ENCODE peak calls at places on chromosomes 3 and 15, in seven cellular contexts. P is HFFc6, Q is astrocyte, H is tibial nerve, Z is lower lobe of right lung, U is AG04450, W is GM06990. R is an unnamed sample.

GRCh38 chr3:72630614-72631344 is 217.5 kb downstream of the SHQ1 start:
- DNase-seq in P (no peak), Q (no peak), H (no peak), Z (no peak), U (no peak), W (no peak), R (no peak)

GRCh38 chr3:66567066-66567465 is 66.2 kb upstream of the LRIG1 start:
- DNase-seq in P (no peak), Q (peak; percentile 91), H (no peak), Z (no peak), U (peak; percentile 72), W (no peak), R (no peak)

GRCh38 chr3:138440596-138440995 is 6.2 kb downstream of the ESYT3 start:
- DNase-seq in P (peak; percentile 67), Q (peak; percentile 35), H (no peak), Z (no peak), U (no peak), W (no peak), R (no peak)

GRCh38 chr3:152197937-152198336 is 70.8 kb upstream of the MBNL1 start:
- DNase-seq in P (no peak), Q (no peak), H (no peak), Z (no peak), U (no peak), W (no peak), R (no peak)

GRCh38 chr3:193509103-193509965 is 45.4 kb downstream of the ATP13A4 start:
- DNase-seq in P (no peak), Q (no peak), H (no peak), Z (no peak), U (no peak), W (no peak), R (no peak)

GRCh38 chr3:190382082-190382481 is 5.9 kb upstream of the CLDN16 start:
- DNase-seq in P (peak; percentile 45), Q (peak; percentile 90), H (no peak), Z (no peak), U (no peak), W (no peak), R (no peak)

GRCh38 chr3:132421832-132422231 is 4.5 kb downstream of the DNAJC13 start:
- DNase-seq in P (peak; percentile 46), Q (peak; percentile 61), H (no peak), Z (no peak), U (peak; percentile 11), W (no peak), R (no peak)

GRCh38 chr15:93124126-93124525 is 35.1 kb upstream of the RGMA start:
- DNase-seq in P (no peak), Q (no peak), H (no peak), Z (no peak), U (no peak), W (no peak), R (no peak)

GRCh38 chr15:78988361-78988911 is 43.6 kb upstream of the CTSH start:
- DNase-seq in P (peak; percentile 96), Q (peak; percentile 98), H (peak; percentile 58), Z (peak; percentile 92), U (peak; percentile 98), W (no peak), R (peak; percentile 51)

GRCh38 chr3:33061782-33062181 is 35.2 kb downstream of the GLB1 start:
- DNase-seq in P (peak; percentile 64), Q (peak; percentile 64), H (no peak), Z (no peak), U (peak; percentile 30), W (peak; percentile 34), R (no peak)

GRCh38 chr3:53252105-53252946 is 3.5 kb downstream of the TKT start:
- DNase-seq in P (no peak), Q (peak; percentile 18), H (no peak), Z (peak; percentile 65), U (no peak), W (no peak), R (no peak)

GRCh38 chr3:10417849-10418248 is 87.5 kb downstream of the ATP2B2 start:
- DNase-seq in P (peak; percentile 28), Q (peak; percentile 8), H (no peak), Z (no peak), U (no peak), W (no peak), R (peak; percentile 27)

GRCh38 chr3:99751649-99752048 is 66.0 kb upstream of the CMSS1 start:
- DNase-seq in P (peak; percentile 70), Q (peak; percentile 91), H (no peak), Z (no peak), U (peak; percentile 26), W (no peak), R (no peak)

GRCh38 chr3:99753268-99753975 is 64.2 kb upstream of the CMSS1 start:
- DNase-seq in P (peak; percentile 63), Q (peak; percentile 74), H (no peak), Z (no peak), U (peak; percentile 63), W (peak; percentile 13), R (peak; percentile 47)

GRCh38 chr3:99747915-99748314 is 69.7 kb upstream of the CMSS1 start:
- DNase-seq in P (peak; percentile 62), Q (peak; percentile 45), H (no peak), Z (no peak), U (no peak), W (no peak), R (no peak)
- TF ChIP-seq CTCF in P (peak; percentile 75), Q (peak; percentile 38), H (no peak), Z (peak; percentile 26), U (peak; percentile 29), W (no peak), R (no peak)

DNA sequence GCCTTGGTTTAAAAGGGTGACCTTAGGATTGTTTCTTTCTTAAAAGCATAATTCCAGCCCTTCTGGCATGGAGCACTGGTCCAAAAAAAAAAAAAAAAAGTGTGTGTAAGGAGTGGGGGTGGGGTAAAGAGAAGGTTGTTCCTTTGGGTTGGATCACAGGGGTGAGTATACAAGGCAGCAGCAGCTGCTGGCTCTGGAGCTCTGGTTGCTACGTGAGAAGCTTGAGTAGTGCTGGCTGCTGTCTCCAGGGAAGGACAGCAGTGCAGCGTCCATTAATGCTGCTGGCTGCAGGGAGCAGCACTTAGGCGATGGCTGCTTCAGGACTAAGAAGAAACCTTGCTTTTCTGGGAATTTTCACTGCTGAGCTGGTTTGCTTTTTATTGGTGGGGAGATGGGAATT is 2.3 kb downstream of the SETD5 start:
- DNase-seq in P (peak; percentile 93), Q (peak; percentile 89), H (peak; percentile 42), Z (peak; percentile 63), U (peak; percentile 92), W (no peak), R (peak; percentile 31)
- TF ChIP-seq CTCF in P (peak; percentile 38), Q (no peak), H (no peak), Z (no peak), U (peak; percentile 33), W (no peak), R (no peak)

DNA sequence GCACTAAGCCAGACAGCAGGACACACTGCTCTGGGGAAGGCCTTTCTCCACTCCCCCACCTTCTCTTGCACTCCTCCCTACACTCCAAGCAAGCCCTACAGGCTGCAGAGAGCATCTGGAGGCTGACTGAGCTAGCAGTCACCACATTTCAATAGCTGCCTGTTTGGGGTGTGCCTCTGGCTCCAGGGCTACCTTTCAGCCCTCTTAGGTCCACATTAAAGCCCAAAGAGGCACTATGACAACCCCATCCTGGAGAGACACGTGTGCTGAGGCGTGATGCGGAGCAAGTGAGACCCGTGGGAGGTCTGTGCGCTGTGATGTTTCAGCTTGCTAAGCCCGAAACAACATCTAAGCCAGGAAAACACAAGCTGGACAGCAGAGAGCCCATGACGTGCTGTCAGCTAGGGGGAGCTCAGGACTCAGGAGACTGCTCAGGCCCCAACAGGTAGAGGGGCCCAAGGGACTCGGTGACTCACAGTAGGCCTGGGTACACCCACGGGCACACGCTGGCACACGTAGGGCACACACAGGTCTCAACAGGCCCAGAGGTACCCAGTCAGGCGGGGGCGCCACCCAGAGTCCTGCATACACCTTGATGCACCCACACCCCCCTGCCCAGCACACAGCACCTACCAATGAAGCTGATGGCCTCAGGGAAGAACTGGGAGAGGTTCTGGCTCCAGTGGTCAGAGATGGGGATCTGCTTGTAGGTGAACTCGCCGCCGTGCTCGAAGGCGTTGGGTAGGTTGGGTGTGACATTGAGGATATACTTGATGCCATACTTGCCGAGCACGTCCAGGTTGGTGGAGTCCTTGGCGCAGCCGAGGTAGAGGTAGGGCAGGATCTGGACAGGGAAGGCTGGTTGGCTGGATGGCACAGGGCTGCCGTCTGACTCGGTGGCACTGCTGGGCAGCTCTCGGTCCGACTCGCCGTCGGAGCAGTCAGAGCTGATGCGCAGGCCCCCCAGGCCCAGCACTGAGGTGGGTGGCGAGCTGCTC is 2.8 kb downstream of the DUSP7 start:
- DNase-seq in P (peak; percentile 47), Q (no peak), H (no peak), Z (peak; percentile 57), U (no peak), W (peak; percentile 41), R (peak; percentile 68)
- TF ChIP-seq CTCF in P (no peak), Q (no peak), H (no peak), Z (peak; percentile 9), U (peak; percentile 27), W (peak; percentile 57), R (peak; percentile 68)

GRCh38 chr15:68564173-68564572 is 14.6 kb upstream of the CORO2B start:
- DNase-seq in P (no peak), Q (no peak), H (no peak), Z (no peak), U (no peak), W (no peak), R (no peak)
- TF ChIP-seq CTCF in P (no peak), Q (no peak), H (no peak), Z (no peak), U (no peak), W (no peak), R (no peak)

GRCh38 chr3:129934234-129935123 is 40.0 kb upstream of the TRH start:
- DNase-seq in P (no peak), Q (no peak), H (no peak), Z (no peak), U (no peak), W (no peak), R (peak; percentile 56)

GRCh38 chr3:129940086-129940485 is 34.4 kb upstream of the TRH start:
- DNase-seq in P (peak; percentile 18), Q (peak; percentile 3), H (no peak), Z (no peak), U (no peak), W (no peak), R (no peak)

GRCh38 chr3:129936757-129937156 is 37.8 kb upstream of the TRH start:
- DNase-seq in P (peak; percentile 68), Q (peak; percentile 90), H (no peak), Z (no peak), U (peak; percentile 6), W (no peak), R (no peak)

GRCh38 chr3:129937717-129938116 is 36.8 kb upstream of the TRH start:
- DNase-seq in P (no peak), Q (no peak), H (no peak), Z (no peak), U (no peak), W (no peak), R (no peak)

DNA sequence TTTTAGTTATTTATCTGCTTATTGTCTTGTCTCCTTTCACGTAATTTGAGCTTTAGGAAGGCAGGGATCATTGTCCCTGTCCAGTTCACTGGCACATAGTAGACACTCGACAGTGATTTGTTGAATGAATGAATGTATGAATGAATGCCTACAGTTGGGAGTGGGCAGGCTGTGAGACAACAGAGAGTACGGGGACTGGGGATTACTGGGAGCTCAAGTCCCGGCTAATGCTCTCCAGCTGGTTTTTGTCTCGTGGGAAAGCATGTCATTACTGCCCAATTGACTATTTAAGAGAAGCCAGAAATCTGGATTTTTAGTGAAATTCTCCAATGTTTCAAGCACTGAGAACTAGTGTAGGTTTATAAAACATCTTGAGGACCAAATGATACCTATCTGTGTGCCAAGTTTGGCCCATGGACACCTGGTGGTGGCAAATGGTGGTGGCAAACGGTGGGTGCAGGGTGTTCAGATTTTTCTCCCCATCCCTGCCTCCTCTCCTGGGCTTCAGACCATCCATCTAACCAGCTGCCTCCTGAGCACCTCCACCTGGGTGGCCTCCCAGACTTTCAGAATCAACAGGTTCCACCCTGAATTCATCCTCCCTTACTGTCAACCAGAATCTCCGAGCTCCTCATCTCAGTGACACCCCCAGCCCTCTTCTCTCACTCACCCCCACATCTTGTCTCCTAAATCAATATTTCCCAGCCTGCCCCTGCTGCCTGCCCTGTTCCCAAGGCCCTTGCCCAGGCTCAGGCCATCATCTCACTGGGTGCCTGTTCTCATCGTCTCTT is 36.2 kb upstream of the TRH start:
- DNase-seq in P (no peak), Q (no peak), H (no peak), Z (no peak), U (no peak), W (no peak), R (no peak)
- TF ChIP-seq CTCF in P (peak; percentile 60), Q (no peak), H (peak; percentile 4), Z (no peak), U (peak; percentile 6), W (peak; percentile 15), R (no peak)

R was measured in GM20000.